ENCODE peak calls at places on chromosomes 3 and 15, in nine cellular contexts. L is PC-3; U is mesenchymal stem cell; G is naive thymus-derived CD8-positive, alpha-beta T cell; B is caudate nucleus; J is AG08396; I is GM23248; H is GM06990; P is heart left ventricle. K is an unnamed sample.

GRCh38 chr15:40959331-40960141 is 6.3 kb downstream of the CHAC1 start:
- DNase-seq in L (no peak), U (peak), G (no peak), B (no peak), J (no peak), I (no peak), H (no peak), P (no peak), K (no peak)

GRCh38 chr3:61685755-61686154 is 124.4 kb downstream of the PTPRG start:
- DNase-seq in L (no peak), U (no peak), G (no peak), B (no peak), J (no peak), I (no peak), H (no peak), P (no peak), K (no peak)

GRCh38 chr3:119679874-119680273 is 2.7 kb upstream of the COX17 start:
- DNase-seq in L (no peak), U (no peak), G (no peak), B (no peak), J (no peak), I (no peak), H (no peak), P (no peak), K (no peak)

GRCh38 chr3:66577804-66578203 is 77.0 kb upstream of the LRIG1 start:
- DNase-seq in L (no peak), U (no peak), G (no peak), B (no peak), J (no peak), I (no peak), H (no peak), P (no peak), K (no peak)

GRCh38 chr3:54198556-54198955 is 76.2 kb downstream of the CACNA2D3 start:
- DNase-seq in L (no peak), U (no peak), G (no peak), B (no peak), J (no peak), I (no peak), H (no peak), P (no peak), K (no peak)

GRCh38 chr15:76866008-76866407 is 39.1 kb downstream of the SCAPER start:
- DNase-seq in L (no peak), U (peak), G (no peak), B (no peak), J (no peak), I (peak), H (no peak), P (peak), K (no peak)

GRCh38 chr3:35383719-35384555 is 255.4 kb upstream of the ARPP21 start:
- DNase-seq in L (peak), U (peak), G (no peak), B (no peak), J (no peak), I (no peak), H (no peak), P (no peak), K (no peak)

GRCh38 chr3:104628185-104628789 is 738.4 kb upstream of the ALCAM start:
- DNase-seq in L (peak), U (peak), G (no peak), B (no peak), J (peak), I (peak), H (no peak), P (no peak), K (no peak)

GRCh38 chr15:43488790-43489585 is 4.0 kb downstream of the TP53BP1 start:
- DNase-seq in L (no peak), U (no peak), G (no peak), B (no peak), J (no peak), I (no peak), H (no peak), P (no peak), K (no peak)

GRCh38 chr3:28973621-28974020 is 307.2 kb upstream of the RBMS3 start:
- DNase-seq in L (peak), U (no peak), G (no peak), B (no peak), J (no peak), I (peak), H (no peak), P (no peak), K (no peak)

GRCh38 chr3:48187579-48188265 is 495 bp downstream of the CDC25A start:
- DNase-seq in L (peak), U (no peak), G (no peak), B (peak), J (peak), I (no peak), H (no peak), P (peak), K (peak)

GRCh38 chr15:88391006-88391405 is 76.2 kb downstream of the MRPL46 start:
- DNase-seq in L (no peak), U (no peak), G (no peak), B (no peak), J (no peak), I (peak), H (no peak), P (no peak), K (no peak)

GRCh38 chr3:13149331-13150203 is 76.3 kb upstream of the IQSEC1 start:
- DNase-seq in L (no peak), U (no peak), G (no peak), B (no peak), J (no peak), I (no peak), H (no peak), P (no peak), K (peak)

GRCh38 chr3:16448691-16449090 is 64.8 kb downstream of the RFTN1 start:
- DNase-seq in L (peak), U (peak), G (no peak), B (no peak), J (peak), I (peak), H (no peak), P (peak), K (peak)

GRCh38 chr3:80424951-80425350 is 657.2 kb upstream of the ROBO1 start:
- DNase-seq in L (no peak), U (no peak), G (no peak), B (no peak), J (no peak), I (no peak), H (no peak), P (no peak), K (no peak)

K was measured in body of pancreas.